ENCODE peak calls at places on chromosomes 3 and 15, in five cellular contexts. O, H, Z, W and M are unnamed samples.

GRCh38 chr3:56862352-56863062 is 60.8 kb upstream of the ARHGEF3 start:
- DNase-seq in O (peak), H (no peak), Z (peak), W (peak), M (peak)

GRCh38 chr3:111151438-111151837 is 79.8 kb downstream of the NECTIN3 start:
- DNase-seq in O (no peak), H (no peak), Z (peak), W (peak), M (no peak)

GRCh38 chr3:14725564-14726420 is 50.9 kb downstream of the C3orf20 start:
- DNase-seq in O (no peak), H (peak), Z (no peak), W (no peak), M (no peak)

GRCh38 chr15:70165811-70166284 is 68.1 kb upstream of the TLE3 start:
- DNase-seq in O (no peak), H (no peak), Z (no peak), W (no peak), M (no peak)

GRCh38 chr3:190548031-190548656 is 34.3 kb downstream of the IL1RAP start:
- DNase-seq in O (no peak), H (no peak), Z (no peak), W (no peak), M (no peak)

GRCh38 chr15:81351651-81352050 is 22.4 kb downstream of the TMC3 start:
- DNase-seq in O (no peak), H (no peak), Z (no peak), W (no peak), M (no peak)

GRCh38 chr3:190261015-190261414 is 61.2 kb downstream of the CLDN1 start:
- DNase-seq in O (no peak), H (no peak), Z (peak), W (no peak), M (no peak)

GRCh38 chr3:181134873-181135272 is 145.3 kb upstream of the DNAJC19 start:
- DNase-seq in O (no peak), H (no peak), Z (no peak), W (no peak), M (no peak)

GRCh38 chr15:66830358-66830757 is 128.3 kb downstream of the SMAD6 start:
- DNase-seq in O (no peak), H (no peak), Z (peak), W (no peak), M (no peak)

GRCh38 chr3:135081451-135082434 is 286.7 kb downstream of the EPHB1 start:
- DNase-seq in O (no peak), H (no peak), Z (no peak), W (no peak), M (no peak)

GRCh38 chr3:39315420-39315819 is 14.1 kb upstream of the CCR8 start:
- DNase-seq in O (no peak), H (no peak), Z (no peak), W (no peak), M (no peak)

GRCh38 chr3:42052132-42052866 is 38.9 kb upstream of the TRAK1 start:
- DNase-seq in O (no peak), H (no peak), Z (no peak), W (no peak), M (no peak)

GRCh38 chr3:147394168-147394941 is 12.0 kb downstream of the ZIC4 start:
- DNase-seq in O (no peak), H (no peak), Z (no peak), W (no peak), M (no peak)

GRCh38 chr15:76278651-76279050 is 32.6 kb downstream of the ETFA start:
- DNase-seq in O (no peak), H (no peak), Z (no peak), W (no peak), M (no peak)

GRCh38 chr15:33710746-33711145 is 257.6 kb upstream of the CHRM5 start:
- DNase-seq in O (no peak), H (no peak), Z (no peak), W (no peak), M (no peak)

GRCh38 chr3:32176989-32177701 is 61.3 kb upstream of the CMTM8 start:
- DNase-seq in O (peak), H (peak), Z (peak), W (peak), M (no peak)

GRCh38 chr15:35624881-35625280 is 78.9 kb upstream of the DPH6 start:
- DNase-seq in O (no peak), H (no peak), Z (peak), W (peak), M (peak)

GRCh38 chr3:98180311-98180710 is 13.8 kb downstream of the OR5H15 start:
- DNase-seq in O (no peak), H (no peak), Z (no peak), W (no peak), M (no peak)

GRCh38 chr3:112973325-112974177 is 1.4 kb downstream of the CD200R1 start:
- DNase-seq in O (peak), H (no peak), Z (no peak), W (no peak), M (no peak)

GRCh38 chr3:143529018-143529478 is 319.2 kb downstream of the SLC9A9 start:
- DNase-seq in O (no peak), H (no peak), Z (no peak), W (no peak), M (no peak)

GRCh38 chr15:80234883-80235282 is 17.1 kb downstream of the CTXND1 start:
- DNase-seq in O (peak), H (peak), Z (peak), W (no peak), M (no peak)

GRCh38 chr3:2838533-2839157 is 271.5 kb downstream of the IL5RA start:
- DNase-seq in O (no peak), H (peak), Z (no peak), W (no peak), M (no peak)

GRCh38 chr3:8443829-8444791 is 57.5 kb upstream of the LMCD1 start:
- DNase-seq in O (no peak), H (peak), Z (peak), W (peak), M (peak)

GRCh38 chr15:29685156-29686078 is 136.9 kb downstream of the TJP1 start:
- DNase-seq in O (no peak), H (no peak), Z (peak), W (no peak), M (no peak)

GRCh38 chr3:13011369-13012227 is 61.6 kb downstream of the IQSEC1 start:
- DNase-seq in O (peak), H (no peak), Z (no peak), W (no peak), M (no peak)

GRCh38 chr3:169241928-169242751 is 421.4 kb downstream of the MECOM start:
- DNase-seq in O (no peak), H (peak), Z (peak), W (peak), M (no peak)

GRCh38 chr3:13650210-13651056 is 101.5 kb downstream of the FBLN2 start:
- DNase-seq in O (peak), H (peak), Z (peak), W (no peak), M (no peak)

GRCh38 chr3:101720851-101721649 is 3.4 kb upstream of the CEP97 start:
- DNase-seq in O (no peak), H (no peak), Z (peak), W (no peak), M (peak)

GRCh38 chr15:62110000-62110851 is 43.4 kb downstream of the C2CD4A start:
- DNase-seq in O (no peak), H (no peak), Z (peak), W (no peak), M (no peak)

GRCh38 chr3:129277829-129278271 is 820 bp upstream of the HMCES start:
- DNase-seq in O (peak), H (peak), Z (no peak), W (no peak), M (no peak)

GRCh38 chr15:65085990-65086679 is 9.6 kb downstream of the KBTBD13 start:
- DNase-seq in O (no peak), H (peak), Z (peak), W (no peak), M (no peak)

GRCh38 chr3:151415289-151415688 is 30.7 kb upstream of the P2RY12 start:
- DNase-seq in O (no peak), H (no peak), Z (no peak), W (no peak), M (no peak)

GRCh38 chr3:61894988-61895935 is 333.9 kb downstream of the PTPRG start:
- DNase-seq in O (peak), H (no peak), Z (peak), W (peak), M (peak)

GRCh38 chr3:115720988-115721387 is 97.7 kb downstream of the GAP43 start:
- DNase-seq in O (no peak), H (no peak), Z (no peak), W (peak), M (no peak)

GRCh38 chr3:15932348-15933300 is 134.8 kb upstream of the ANKRD28 start:
- DNase-seq in O (no peak), H (no peak), Z (no peak), W (no peak), M (no peak)

GRCh38 chr3:101836907-101837598 is 12.3 kb upstream of the NFKBIZ start:
- DNase-seq in O (no peak), H (no peak), Z (peak), W (peak), M (peak)

GRCh38 chr3:127942613-127943012 is 27.6 kb downstream of the KBTBD12 start:
- DNase-seq in O (no peak), H (no peak), Z (no peak), W (no peak), M (no peak)

GRCh38 chr3:50532062-50532705 is 28.8 kb upstream of the CACNA2D2 start:
- DNase-seq in O (no peak), H (no peak), Z (no peak), W (no peak), M (peak)
- TF ChIP-seq CTCF in O (no peak), H (no peak), Z (peak), W (peak), M (peak)

GRCh38 chr3:124574012-124574411 is 156.2 kb upstream of the UMPS start:
- DNase-seq in O (no peak), H (no peak), Z (peak), W (no peak), M (no peak)

GRCh38 chr3:124572851-124573405 is 157.3 kb upstream of the UMPS start:
- DNase-seq in O (no peak), H (no peak), Z (no peak), W (no peak), M (no peak)

GRCh38 chr3:124577494-124578167 is 152.6 kb upstream of the UMPS start:
- DNase-seq in O (peak), H (no peak), Z (no peak), W (no peak), M (no peak)

GRCh38 chr3:124579641-124580040 is 150.6 kb upstream of the UMPS start:
- DNase-seq in O (no peak), H (no peak), Z (no peak), W (no peak), M (no peak)

DNA sequence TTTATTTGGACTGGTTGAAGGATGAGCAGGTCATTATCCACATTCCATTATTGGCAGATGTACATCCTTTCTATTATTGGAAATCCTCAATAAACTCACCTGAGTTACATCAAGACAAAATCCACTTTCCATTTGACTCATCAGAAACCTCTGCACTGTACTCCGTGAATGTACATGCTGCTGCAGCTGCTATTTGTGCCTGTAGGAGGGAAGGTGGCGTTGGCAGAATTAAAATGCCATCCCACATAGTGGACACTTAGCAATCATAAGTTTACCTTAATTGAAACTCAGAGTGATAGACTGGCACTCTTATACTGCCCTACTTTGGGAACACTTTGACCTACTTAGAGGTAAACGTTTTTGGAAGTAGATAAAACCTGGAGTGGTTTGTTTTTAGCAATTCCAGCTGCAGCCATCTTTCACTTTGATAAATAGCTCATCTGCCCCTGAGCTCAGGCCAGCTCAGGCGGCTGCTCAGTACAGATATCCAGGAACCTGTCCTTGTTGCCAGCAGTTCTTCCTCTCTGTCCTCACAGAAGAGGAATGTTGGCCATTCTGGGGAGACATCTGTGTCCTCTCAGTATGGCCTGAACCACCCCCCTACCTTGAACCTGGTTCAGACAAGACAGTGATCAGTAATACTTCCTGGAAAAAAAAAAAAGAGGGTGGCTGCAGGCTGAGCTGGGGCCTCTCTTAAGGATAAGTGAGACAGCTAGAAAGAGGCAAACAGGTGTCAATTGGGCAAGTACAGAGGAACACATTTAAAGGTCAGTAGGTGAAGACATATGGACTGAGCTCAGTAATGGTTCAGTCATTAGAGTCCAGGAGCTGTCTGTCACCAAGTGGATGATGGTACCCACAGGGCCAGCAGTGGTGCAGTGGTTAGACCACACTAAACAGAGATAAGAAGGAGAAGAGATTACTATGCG is 153.4 kb upstream of the UMPS start:
- DNase-seq in O (no peak), H (no peak), Z (no peak), W (no peak), M (no peak)
- TF ChIP-seq CTCF in O (no peak), H (no peak), Z (peak), W (no peak), M (no peak)

DNA sequence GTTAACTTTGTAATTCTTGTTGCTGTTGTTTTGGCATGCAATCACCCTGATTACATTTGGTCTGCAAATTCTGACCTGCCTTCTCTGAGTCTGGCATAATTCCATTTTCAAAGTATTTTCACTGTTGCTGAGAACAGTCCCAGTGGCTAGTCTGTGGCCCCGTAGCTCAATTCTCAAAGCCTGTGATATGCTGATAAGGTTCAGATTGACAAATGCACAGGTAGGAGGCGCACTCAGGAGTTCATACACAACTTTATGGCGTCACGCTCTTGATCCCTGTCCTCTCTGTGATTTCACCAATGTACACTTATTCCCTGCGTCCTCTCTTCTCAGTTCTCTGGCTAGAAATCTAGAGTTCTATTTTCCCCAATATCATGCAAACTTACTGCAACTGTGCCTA is 376.6 kb upstream of the SLCO3A1 start:
- DNase-seq in O (no peak), H (no peak), Z (no peak), W (no peak), M (no peak)
- TF ChIP-seq CTCF in O (no peak), H (no peak), Z (no peak), W (no peak), M (no peak)

DNA sequence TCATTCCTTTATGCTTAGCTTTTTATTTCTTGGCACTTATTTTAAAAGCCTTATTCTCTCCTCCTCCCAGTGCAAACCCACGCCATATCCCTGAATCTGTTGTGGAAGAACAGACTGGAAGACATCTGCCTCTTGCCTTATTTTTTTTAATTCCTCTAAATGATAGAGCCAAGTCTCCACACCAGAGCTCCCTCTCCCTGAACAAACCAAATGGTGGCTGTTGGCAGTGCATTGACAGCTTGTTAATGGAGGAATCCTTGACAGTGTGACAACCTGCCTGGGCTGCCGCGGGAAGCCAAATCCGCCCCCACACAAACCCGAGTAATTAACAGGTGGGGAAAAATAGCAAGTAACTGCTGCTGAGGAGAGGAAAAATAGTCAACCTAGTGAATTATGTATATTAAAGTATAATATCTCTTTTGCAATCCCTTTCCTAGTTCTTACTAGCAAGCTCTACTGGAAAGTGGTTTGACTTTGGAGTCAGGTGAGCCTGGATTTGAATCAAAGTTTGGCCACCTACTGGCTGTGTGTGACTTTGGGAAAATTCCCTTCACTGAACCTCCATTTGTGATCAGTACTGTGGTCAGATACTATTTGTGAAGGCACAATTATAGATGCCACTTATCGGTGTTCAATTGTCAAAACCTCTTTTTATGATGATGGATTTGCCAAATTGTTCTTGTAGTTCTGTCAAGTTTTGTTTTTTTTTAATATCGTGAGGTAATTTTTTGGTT is 589.6 kb downstream of the PDCD6IP start:
- DNase-seq in O (no peak), H (peak), Z (no peak), W (no peak), M (no peak)
- TF ChIP-seq CTCF in O (no peak), H (no peak), Z (peak), W (no peak), M (no peak)